ENCODE peak calls at places on chromosomes 4 and X, in seven cellular contexts. O, P, Q, A, N, S and G are unnamed samples.

GRCh38 chrX:54494166-54494969 is 1.7 kb downstream of the FGD1 start:
- DNase-seq in O (no peak), P (no peak), Q (no peak), A (peak), N (no peak), S (no peak), G (no peak)

GRCh38 chr4:76012388-76012801 is 5.1 kb upstream of the CXCL9 start:
- DNase-seq in O (no peak), P (no peak), Q (no peak), A (peak), N (no peak), S (no peak), G (no peak)

GRCh38 chr4:141465151-141465550 is 171.2 kb upstream of the IL15 start:
- DNase-seq in O (no peak), P (no peak), Q (no peak), A (no peak), N (no peak), S (no peak), G (no peak)

GRCh38 chrX:78105944-78106650 is 2.0 kb downstream of the PGK1 start:
- DNase-seq in O (no peak), P (no peak), Q (no peak), A (no peak), N (no peak), S (no peak), G (no peak)

GRCh38 chrX:19756577-19757131 is 130.7 kb downstream of the SH3KBP1 start:
- DNase-seq in O (no peak), P (no peak), Q (no peak), A (no peak), N (no peak), S (no peak), G (no peak)

GRCh38 chrX:38103857-38104812 is 97.8 kb downstream of the SYTL5 start:
- DNase-seq in O (no peak), P (no peak), Q (no peak), A (no peak), N (no peak), S (no peak), G (no peak)

GRCh38 chr4:126899382-126899801 is 733.4 kb upstream of the INTU start:
- DNase-seq in O (no peak), P (no peak), Q (no peak), A (peak), N (no peak), S (peak), G (no peak)

GRCh38 chr4:5019274-5019673 is at the start of gene CYTL1:
- DNase-seq in O (no peak), P (no peak), Q (no peak), A (no peak), N (no peak), S (no peak), G (no peak)

GRCh38 chr4:141702472-141703182 is 66.2 kb downstream of the IL15 start:
- DNase-seq in O (no peak), P (peak), Q (no peak), A (no peak), N (no peak), S (peak), G (no peak)

GRCh38 chr4:73707918-73708577 is 32.3 kb upstream of the CXCL8 start:
- DNase-seq in O (no peak), P (peak), Q (no peak), A (peak), N (no peak), S (peak), G (no peak)

GRCh38 chr4:13476915-13477314 is 7.2 kb downstream of the RAB28 start:
- DNase-seq in O (no peak), P (no peak), Q (no peak), A (peak), N (no peak), S (peak), G (no peak)

GRCh38 chr4:60173718-60174117 is 1026.4 kb upstream of the ADGRL3 start:
- DNase-seq in O (no peak), P (no peak), Q (no peak), A (no peak), N (no peak), S (no peak), G (no peak)

GRCh38 chrX:1153940-1154339 is 58.5 kb downstream of the CRLF2 start:
- DNase-seq in O (no peak), P (no peak), Q (no peak), A (no peak), N (no peak), S (no peak), G (no peak)

GRCh38 chrX:12304261-12304660 is 166.0 kb downstream of the FRMPD4 start:
- DNase-seq in O (no peak), P (no peak), Q (no peak), A (no peak), N (no peak), S (peak), G (no peak)

GRCh38 chr4:36316544-36317082 is 35.2 kb downstream of the DTHD1 start:
- DNase-seq in O (no peak), P (no peak), Q (no peak), A (no peak), N (no peak), S (no peak), G (no peak)

GRCh38 chr4:112222219-112222955 is 9.2 kb upstream of the AP1AR start:
- DNase-seq in O (no peak), P (no peak), Q (no peak), A (no peak), N (no peak), S (no peak), G (no peak)

GRCh38 chr4:181957088-181957487 is 286.1 kb upstream of the TENM3 start:
- DNase-seq in O (no peak), P (no peak), Q (no peak), A (peak), N (no peak), S (peak), G (no peak)

GRCh38 chrX:74890676-74891430 is 34.4 kb downstream of the NEXMIF start:
- DNase-seq in O (no peak), P (no peak), Q (no peak), A (no peak), N (no peak), S (no peak), G (no peak)

GRCh38 chr4:102447413-102447812 is 53.7 kb upstream of the NFKB1 start:
- DNase-seq in O (no peak), P (no peak), Q (no peak), A (no peak), N (no peak), S (no peak), G (no peak)

GRCh38 chr4:163343604-163344146 is at the start of gene NPY5R:
- DNase-seq in O (no peak), P (no peak), Q (peak), A (no peak), N (no peak), S (no peak), G (peak)

GRCh38 chr4:147160908-147161513 is 215.3 kb upstream of the TTC29 start:
- DNase-seq in O (no peak), P (no peak), Q (peak), A (peak), N (no peak), S (peak), G (peak)

GRCh38 chrX:10444204-10444603 is 176.2 kb downstream of the MID1 start:
- DNase-seq in O (no peak), P (no peak), Q (peak), A (no peak), N (no peak), S (no peak), G (no peak)

GRCh38 chr4:92968996-92969395 is 665.2 kb downstream of the GRID2 start:
- DNase-seq in O (no peak), P (no peak), Q (no peak), A (no peak), N (no peak), S (no peak), G (no peak)

GRCh38 chr4:15882675-15883086 is 55.9 kb downstream of the FGFBP1 start:
- DNase-seq in O (peak), P (no peak), Q (peak), A (peak), N (no peak), S (peak), G (peak)

GRCh38 chr4:139134403-139134802 is 42.6 kb downstream of the ELF2 start:
- DNase-seq in O (no peak), P (no peak), Q (no peak), A (no peak), N (no peak), S (no peak), G (no peak)